ENCODE peak calls at places on chromosomes 13 and 19, in eight cellular contexts. E, M, N, U, J, H, G and X are unnamed samples.

GRCh38 chr19:49949735-49950589 is 11.0 kb downstream of the SIGLEC11 start:
- DNase-seq in E (no peak), M (no peak), N (no peak), U (no peak), J (no peak), H (no peak), G (no peak), X (no peak)

GRCh38 chr13:93260591-93260990 is 34.0 kb downstream of the GPC6 start:
- DNase-seq in E (no peak), M (no peak), N (no peak), U (no peak), J (peak), H (no peak), G (no peak), X (no peak)

GRCh38 chr13:47397739-47398138 is 500.9 kb upstream of the HTR2A start:
- DNase-seq in E (no peak), M (no peak), N (no peak), U (no peak), J (peak), H (no peak), G (peak), X (peak)

GRCh38 chr13:113852536-113853517 is 11.0 kb downstream of the GAS6 start:
- DNase-seq in E (no peak), M (peak), N (no peak), U (peak), J (no peak), H (no peak), G (no peak), X (no peak)

GRCh38 chr19:35446194-35446593 is 1.9 kb upstream of the FFAR2 start:
- DNase-seq in E (no peak), M (no peak), N (no peak), U (no peak), J (no peak), H (no peak), G (peak), X (no peak)

GRCh38 chr19:30880551-30880950 is 468.7 kb downstream of the TSHZ3 start:
- DNase-seq in E (no peak), M (no peak), N (no peak), U (no peak), J (no peak), H (no peak), G (no peak), X (no peak)

GRCh38 chr19:4390017-4390861 is 10.1 kb downstream of the SH3GL1 start:
- DNase-seq in E (peak), M (no peak), N (peak), U (no peak), J (peak), H (no peak), G (peak), X (no peak)

GRCh38 chr19:45323671-45324081 is 1.0 kb upstream of the CKM start:
- DNase-seq in E (no peak), M (peak), N (peak), U (no peak), J (no peak), H (no peak), G (no peak), X (no peak)

GRCh38 chr13:111610077-111610476 is 289.6 kb downstream of the TEX29 start:
- DNase-seq in E (no peak), M (no peak), N (no peak), U (no peak), J (no peak), H (no peak), G (no peak), X (no peak)

GRCh38 chr19:46159418-46159817 is 11.4 kb downstream of the IGFL2 start:
- DNase-seq in E (no peak), M (no peak), N (no peak), U (no peak), J (no peak), H (no peak), G (no peak), X (no peak)

GRCh38 chr13:28719227-28719562 is 425 bp upstream of the SLC46A3 start:
- DNase-seq in E (no peak), M (no peak), N (no peak), U (no peak), J (no peak), H (no peak), G (no peak), X (no peak)

GRCh38 chr13:98521876-98522275 is 55.0 kb downstream of the STK24 start:
- DNase-seq in E (no peak), M (no peak), N (no peak), U (no peak), J (no peak), H (no peak), G (no peak), X (no peak)

GRCh38 chr19:7654401-7654800 is 14.4 kb upstream of the RETN start:
- DNase-seq in E (no peak), M (no peak), N (no peak), U (no peak), J (no peak), H (no peak), G (no peak), X (no peak)

GRCh38 chr19:18593367-18594095 is 4.9 kb downstream of the REX1BD start:
- DNase-seq in E (peak), M (no peak), N (peak), U (no peak), J (no peak), H (no peak), G (no peak), X (no peak)

GRCh38 chr19:58279925-58280316 is 1.2 kb downstream of the ZNF8 start:
- DNase-seq in E (no peak), M (no peak), N (no peak), U (no peak), J (no peak), H (no peak), G (no peak), X (no peak)

GRCh38 chr13:43205421-43205820 is 182.0 kb downstream of the DNAJC15 start:
- DNase-seq in E (no peak), M (no peak), N (no peak), U (no peak), J (no peak), H (no peak), G (no peak), X (no peak)

GRCh38 chr13:100235311-100235901 is 146.5 kb downstream of the PCCA start:
- DNase-seq in E (no peak), M (no peak), N (peak), U (no peak), J (peak), H (peak), G (peak), X (peak)

GRCh38 chr19:49502866-49503581 is 6.8 kb downstream of the RPS11 start:
- DNase-seq in E (no peak), M (no peak), N (peak), U (no peak), J (peak), H (peak), G (peak), X (peak)

GRCh38 chr13:33727356-33728083 is 90.4 kb upstream of the RFC3 start:
- DNase-seq in E (no peak), M (no peak), N (no peak), U (no peak), J (no peak), H (no peak), G (no peak), X (no peak)

GRCh38 chr13:20401958-20402856 is 123.5 kb downstream of the CRYL1 start:
- DNase-seq in E (no peak), M (no peak), N (no peak), U (no peak), J (peak), H (no peak), G (peak), X (no peak)

GRCh38 chr13:101455863-101456262 is 3.4 kb downstream of the ITGBL1 start:
- DNase-seq in E (no peak), M (no peak), N (no peak), U (no peak), J (peak), H (no peak), G (peak), X (no peak)

GRCh38 chr13:44317752-44318550 is 55.7 kb upstream of the SERP2 start:
- DNase-seq in E (no peak), M (no peak), N (no peak), U (no peak), J (peak), H (no peak), G (no peak), X (no peak)

GRCh38 chr13:36377822-36378480 is 31.8 kb upstream of the SPART start:
- DNase-seq in E (no peak), M (no peak), N (no peak), U (no peak), J (peak), H (no peak), G (peak), X (no peak)

GRCh38 chr19:48962029-48962848 is 2.9 kb upstream of the FTL start:
- DNase-seq in E (peak), M (no peak), N (no peak), U (no peak), J (no peak), H (no peak), G (peak), X (peak)

GRCh38 chr13:64505511-64505910 is 2724.6 kb downstream of the PCDH9 start:
- DNase-seq in E (no peak), M (no peak), N (no peak), U (no peak), J (peak), H (no peak), G (peak), X (no peak)

GRCh38 chr13:43948059-43948458 is 68.4 kb downstream of the LACC1 start:
- DNase-seq in E (no peak), M (no peak), N (no peak), U (no peak), J (no peak), H (no peak), G (no peak), X (no peak)

GRCh38 chr13:79282976-79283375 is 123.1 kb downstream of the RBM26 start:
- DNase-seq in E (no peak), M (no peak), N (no peak), U (no peak), J (no peak), H (no peak), G (no peak), X (peak)

GRCh38 chr19:9939301-9939913 is 3.1 kb upstream of the OLFM2 start:
- DNase-seq in E (no peak), M (no peak), N (peak), U (no peak), J (peak), H (no peak), G (peak), X (no peak)

GRCh38 chr19:34188388-34188787 is 16.1 kb downstream of the LSM14A start:
- DNase-seq in E (no peak), M (no peak), N (no peak), U (no peak), J (no peak), H (no peak), G (no peak), X (no peak)

GRCh38 chr13:60509601-60510386 is 112.8 kb downstream of the TDRD3 start:
- DNase-seq in E (no peak), M (no peak), N (no peak), U (no peak), J (peak), H (no peak), G (peak), X (no peak)

GRCh38 chr13:40375522-40376171 is 290.8 kb downstream of the FOXO1 start:
- DNase-seq in E (no peak), M (peak), N (no peak), U (no peak), J (no peak), H (no peak), G (no peak), X (no peak)

GRCh38 chr13:73693215-73693614 is 441.0 kb downstream of the KLF12 start:
- DNase-seq in E (no peak), M (no peak), N (no peak), U (no peak), J (peak), H (no peak), G (no peak), X (no peak)

GRCh38 chr13:33123066-33123940 is 107.1 kb downstream of the KL start:
- DNase-seq in E (peak), M (no peak), N (no peak), U (no peak), J (peak), H (no peak), G (peak), X (no peak)

GRCh38 chr13:113841355-113841653 is 22.6 kb downstream of the GAS6 start:
- DNase-seq in E (no peak), M (no peak), N (no peak), U (no peak), J (no peak), H (no peak), G (no peak), X (no peak)

GRCh38 chr19:1284293-1284978 is 1.2 kb upstream of the EFNA2 start:
- DNase-seq in E (no peak), M (no peak), N (no peak), U (no peak), J (no peak), H (no peak), G (no peak), X (peak)

GRCh38 chr19:10712754-10713153 is 5.1 kb upstream of the DNM2 start:
- DNase-seq in E (no peak), M (no peak), N (no peak), U (no peak), J (no peak), H (no peak), G (no peak), X (no peak)

GRCh38 chr13:73293902-73294523 is 235.2 kb downstream of the KLF5 start:
- DNase-seq in E (no peak), M (no peak), N (no peak), U (no peak), J (no peak), H (no peak), G (no peak), X (no peak)

GRCh38 chr13:108957369-108958012 is 328.1 kb downstream of the MYO16 start:
- DNase-seq in E (peak), M (no peak), N (peak), U (no peak), J (peak), H (peak), G (peak), X (no peak)

GRCh38 chr19:2981898-2982297 is 4.5 kb downstream of the TLE6 start:
- DNase-seq in E (no peak), M (no peak), N (no peak), U (no peak), J (no peak), H (no peak), G (no peak), X (no peak)

GRCh38 chr19:2984196-2984490 is 6.8 kb downstream of the TLE6 start:
- DNase-seq in E (peak), M (no peak), N (no peak), U (no peak), J (no peak), H (no peak), G (no peak), X (no peak)

GRCh38 chr19:2983351-2984195 is 6.2 kb downstream of the TLE6 start:
- DNase-seq in E (no peak), M (peak), N (peak), U (peak), J (peak), H (no peak), G (peak), X (peak)

GRCh38 chr19:2982983-2983350 is 5.6 kb downstream of the TLE6 start:
- DNase-seq in E (peak), M (peak), N (peak), U (peak), J (peak), H (no peak), G (peak), X (no peak)

GRCh38 chr19:2982556-2982955 is 5.2 kb downstream of the TLE6 start:
- DNase-seq in E (no peak), M (no peak), N (no peak), U (no peak), J (no peak), H (no peak), G (no peak), X (no peak)
- TF ChIP-seq CTCF in E (no peak), M (no peak), N (no peak), U (no peak), J (no peak), H (no peak), G (no peak), X (no peak)

DNA sequence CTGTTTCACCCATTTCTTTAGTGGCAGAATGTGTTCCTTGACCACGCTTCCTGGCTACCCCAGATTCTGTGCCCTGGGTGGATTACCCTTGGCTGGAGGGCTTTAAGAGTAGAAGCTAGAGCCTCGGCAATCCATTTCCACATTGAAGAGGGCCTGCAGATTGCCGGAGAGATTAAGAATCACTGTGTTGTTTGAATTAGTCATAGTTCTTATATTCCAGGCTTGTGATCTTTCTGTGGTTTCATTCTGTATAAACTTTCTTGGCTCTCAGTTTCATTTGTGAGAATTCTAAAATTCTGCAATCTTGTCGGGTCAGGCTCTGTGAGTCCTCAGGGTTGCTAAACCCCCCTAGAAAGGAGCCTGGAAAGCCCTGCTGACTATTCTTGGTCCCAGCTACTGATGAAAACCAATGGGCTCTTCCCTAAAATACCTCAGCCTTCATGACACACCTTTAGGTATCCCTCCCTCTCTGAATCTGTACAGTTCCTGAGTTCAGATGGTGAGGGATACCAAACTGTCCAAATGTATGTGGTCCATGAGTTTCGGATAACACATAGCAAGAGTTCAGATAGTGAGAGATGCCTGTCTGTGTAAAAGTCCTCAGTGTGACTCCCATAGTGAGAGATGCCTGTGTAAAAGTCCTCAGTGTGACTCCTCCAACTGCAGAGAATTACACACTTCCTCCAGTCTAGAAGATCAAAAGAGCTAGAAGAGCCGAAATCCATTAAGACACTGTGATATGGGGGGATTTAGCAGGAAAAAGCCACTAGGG is 4.3 kb downstream of the PHF11 start:
- DNase-seq in E (no peak), M (no peak), N (no peak), U (no peak), J (peak), H (no peak), G (peak), X (no peak)
- H3K4me3 ChIP-seq in E (no peak), M (no peak), N (no peak), U (no peak), J (peak), H (no peak), G (no peak), X (no peak)

GRCh38 chr19:19661141-19661674 is 2.3 kb downstream of the ATP13A1 start:
- DNase-seq in E (no peak), M (no peak), N (peak), U (no peak), J (no peak), H (no peak), G (no peak), X (no peak)

GRCh38 chr19:19662866-19663291 is 597 bp downstream of the ATP13A1 start:
- DNase-seq in E (no peak), M (no peak), N (no peak), U (no peak), J (no peak), H (no peak), G (peak), X (no peak)

GRCh38 chr19:19661675-19662251 is 1.7 kb downstream of the ATP13A1 start:
- DNase-seq in E (no peak), M (no peak), N (peak), U (no peak), J (no peak), H (no peak), G (no peak), X (no peak)

GRCh38 chr19:19662344-19662743 is 1.1 kb downstream of the ATP13A1 start:
- DNase-seq in E (no peak), M (no peak), N (no peak), U (no peak), J (no peak), H (no peak), G (no peak), X (no peak)

GRCh38 chr19:19663292-19664120 is at the start of gene ATP13A1:
- DNase-seq in E (peak), M (peak), N (peak), U (peak), J (peak), H (peak), G (peak), X (peak)
- TF ChIP-seq CTCF in E (no peak), M (peak), N (peak), U (peak), J (no peak), H (no peak), G (no peak), X (no peak)

GRCh38 chr13:45575830-45576180 is 39.7 kb downstream of the ERICH6B start:
- DNase-seq in E (no peak), M (no peak), N (no peak), U (no peak), J (no peak), H (no peak), G (no peak), X (no peak)

DNA sequence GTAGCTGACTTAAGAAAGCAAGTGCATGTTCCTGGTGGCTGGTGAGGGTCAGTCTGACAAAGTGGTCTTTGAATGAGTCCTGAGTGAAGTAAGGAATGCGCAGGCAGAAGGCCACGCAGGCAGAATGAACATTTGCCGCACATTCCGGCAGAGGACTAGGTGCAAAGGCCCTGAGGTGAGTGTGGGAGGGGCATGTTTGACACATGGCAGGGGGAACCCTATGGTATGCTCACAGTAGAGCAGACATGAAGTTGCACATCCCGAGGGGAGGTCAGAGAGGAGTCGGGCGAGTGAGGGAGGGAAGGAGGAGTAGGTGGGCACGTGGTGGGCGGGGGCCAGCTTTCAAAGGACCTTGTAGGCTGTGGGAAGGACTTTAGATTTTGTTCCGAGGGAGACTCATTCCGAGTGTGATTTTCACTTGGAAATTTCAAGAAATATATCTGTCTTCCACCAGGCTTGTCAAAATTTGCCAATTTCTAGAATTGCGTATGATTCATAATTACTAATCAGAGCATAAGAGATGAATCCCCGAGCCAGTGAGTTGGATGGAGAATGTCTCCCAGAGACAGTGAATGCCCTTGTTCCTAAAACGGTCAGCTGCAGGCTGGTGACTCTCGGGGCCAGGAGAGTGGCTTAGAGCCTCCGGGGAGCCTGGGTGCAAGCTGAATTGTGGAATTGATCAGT is 40.3 kb downstream of the ERICH6B start:
- DNase-seq in E (no peak), M (no peak), N (no peak), U (no peak), J (no peak), H (no peak), G (no peak), X (no peak)
- H3K4me3 ChIP-seq in E (no peak), M (no peak), N (no peak), U (no peak), J (no peak), H (no peak), G (no peak), X (no peak)